ENCODE peak calls at places on chromosomes 6 and 20, in eight cellular contexts. M is mucosa of descending colon; H is T-helper 2 cell treated with Interferon-gamma antibody and Interleukin-4, amounts not matched to agents 5 μg/mL and 100 μg/mL, for 36 hours; U is activated CD4-positive, CD25-positive, alpha-beta regulatory T cell; E is stomach; P is stimulated activated CD4-positive, alpha-beta T cell treated with anti-CD3 and anti-CD28 coated beads, TNF-alpha, amount 100 ng/mL, for 1 hour; Q is GM12891; B is keratinocyte. S is an unnamed sample.

GRCh38 chr20:63168861-63169260 is 47.1 kb downstream of the YTHDF1 start:
- DNase-seq in M (no peak), H (no peak), B (no peak), U (no peak), Q (no peak), E (no peak), P (no peak), S (no peak)

GRCh38 chr20:23298926-23299672 is 51.5 kb upstream of the NXT1 start:
- DNase-seq in Q (no peak), B (no peak), P (no peak), U (no peak), M (no peak), E (no peak), H (no peak), S (no peak)

GRCh38 chr6:160054271-160054670 is 67.3 kb upstream of the SLC22A1 start:
- DNase-seq in H (no peak), Q (no peak), B (no peak), U (no peak), E (no peak), M (no peak), P (no peak), S (no peak)

GRCh38 chr6:53125276-53125675 is 23.4 kb downstream of the GCM1 start:
- DNase-seq in Q (no peak), U (no peak), B (no peak), H (no peak), P (no peak), E (no peak), M (no peak), S (no peak)

GRCh38 chr20:52001999-52002666 is 189.4 kb downstream of the ZFP64 start:
- DNase-seq in M (no peak), P (no peak), H (no peak), E (no peak), Q (no peak), U (no peak), B (no peak), S (no peak)

GRCh38 chr6:170152989-170153388 is 137.9 kb downstream of the DLL1 start:
- DNase-seq in P (no peak), E (peak; percentile 85), U (no peak), Q (no peak), H (no peak), B (no peak), M (peak; percentile 27), S (peak; percentile 53)

GRCh38 chr20:57505991-57506390 is 18.9 kb downstream of the CTCFL start:
- DNase-seq in B (no peak), M (no peak), Q (no peak), E (no peak), H (no peak), P (no peak), U (no peak), S (no peak)

GRCh38 chr6:31453259-31453658 is 44.7 kb upstream of the MICB start:
- DNase-seq in Q (no peak), P (no peak), U (no peak), B (no peak), M (no peak), H (no peak), E (no peak), S (no peak)

GRCh38 chr6:38443341-38443740 is 196.4 kb downstream of the BTBD9 start:
- DNase-seq in H (no peak), Q (no peak), B (no peak), E (no peak), P (no peak), U (no peak), M (no peak), S (no peak)

GRCh38 chr6:100267002-100267401 is 197.7 kb downstream of the SIM1 start:
- DNase-seq in Q (no peak), H (no peak), E (no peak), B (no peak), U (no peak), P (no peak), M (no peak), S (no peak)

GRCh38 chr20:58237318-58238182 is 9.1 kb upstream of the ANKRD60 start:
- DNase-seq in M (no peak), B (no peak), Q (no peak), E (no peak), U (no peak), P (no peak), H (no peak), S (no peak)

GRCh38 chr6:107202876-107203468 is 87.7 kb upstream of the BEND3 start:
- DNase-seq in E (no peak), B (no peak), U (no peak), H (no peak), P (no peak), M (no peak), Q (no peak), S (no peak)

GRCh38 chr20:37680420-37680819 is 13.4 kb upstream of the CTNNBL1 start:
- DNase-seq in B (no peak), Q (no peak), U (no peak), H (no peak), P (no peak), E (no peak), M (no peak), S (no peak)

GRCh38 chr6:37698264-37699137 is 818 bp upstream of the MDGA1 start:
- DNase-seq in Q (peak; percentile 53), E (peak; percentile 59), H (peak; percentile 46), B (no peak), P (peak; percentile 33), M (no peak), U (peak; percentile 24), S (peak; percentile 87)

GRCh38 chr20:43507150-43508080 is at the start of gene L3MBTL1:
- DNase-seq in Q (peak; percentile 50), E (peak; percentile 68), P (no peak), B (no peak), U (no peak), M (peak; percentile 61), H (peak; percentile 29), S (no peak)